ENCODE peak calls at places on chromosomes 3 and 15, in ten cellular contexts. F, A, J, Z, D, W, P, G, O and Q are unnamed samples.

GRCh38 chr3:138914870-138915502 is 32.0 kb downstream of the FOXL2 start:
- DNase-seq in F (peak; percentile 73), A (peak; percentile 37), J (peak; percentile 51), Z (no peak), D (no peak), W (no peak), P (peak; percentile 71), G (no peak), O (peak; percentile 59), Q (peak; percentile 57)

GRCh38 chr15:56871180-56871579 is 47.3 kb upstream of the TCF12 start:
- DNase-seq in F (peak; percentile 72), A (peak; percentile 70), J (no peak), Z (no peak), D (peak; percentile 34), W (no peak), P (peak; percentile 79), G (no peak), O (peak; percentile 77), Q (peak; percentile 55)

GRCh38 chr15:56040081-56041035 is 46.9 kb upstream of the NEDD4 start:
- DNase-seq in F (peak; percentile 98), A (peak; percentile 87), J (peak; percentile 81), Z (no peak), D (peak; percentile 80), W (peak; percentile 89), P (peak; percentile 95), G (no peak), O (peak; percentile 98), Q (peak; percentile 96)

GRCh38 chr3:112074006-112074405 is 12.2 kb upstream of the C3orf52 start:
- DNase-seq in F (peak; percentile 52), A (peak; percentile 60), J (no peak), Z (no peak), D (no peak), W (no peak), P (peak; percentile 28), G (no peak), O (no peak), Q (no peak)

GRCh38 chr3:101631397-101631796 is 45.5 kb downstream of the ZBTB11 start:
- DNase-seq in F (no peak), A (no peak), J (no peak), Z (no peak), D (no peak), W (no peak), P (no peak), G (peak; percentile 21), O (no peak), Q (no peak)

GRCh38 chr3:138850151-138850550 is 15.4 kb upstream of the PIK3CB start:
- DNase-seq in F (peak; percentile 27), A (no peak), J (no peak), Z (no peak), D (no peak), W (peak; percentile 28), P (peak; percentile 16), G (no peak), O (peak; percentile 45), Q (peak; percentile 8)

GRCh38 chr3:40961104-40961857 is 238.0 kb upstream of the CTNNB1 start:
- DNase-seq in F (no peak), A (no peak), J (no peak), Z (no peak), D (no peak), W (no peak), P (no peak), G (no peak), O (no peak), Q (no peak)

GRCh38 chr15:41967506-41968206 is 4.7 kb downstream of the EHD4 start:
- DNase-seq in F (peak; percentile 51), A (no peak), J (no peak), Z (no peak), D (no peak), W (peak; percentile 59), P (peak; percentile 57), G (no peak), O (no peak), Q (no peak)

GRCh38 chr15:74134387-74135027 is 4.1 kb downstream of the ISLR2 start:
- DNase-seq in F (peak; percentile 49), A (peak; percentile 16), J (no peak), Z (peak; percentile 81), D (no peak), W (peak; percentile 62), P (no peak), G (no peak), O (peak; percentile 50), Q (no peak)
- TF ChIP-seq CTCF in F (peak; percentile 50), A (peak; percentile 66), J (peak; percentile 73), Z (peak; percentile 39), D (peak; percentile 56), W (peak; percentile 19), P (peak; percentile 19), G (peak; percentile 23), O (peak; percentile 30), Q (no peak)

GRCh38 chr15:78434134-78434533 is 3.9 kb upstream of the IREB2 start:
- DNase-seq in F (no peak), A (no peak), J (no peak), Z (no peak), D (no peak), W (no peak), P (no peak), G (peak; percentile 55), O (no peak), Q (no peak)

GRCh38 chr15:78440375-78441373 is 2.7 kb downstream of the IREB2 start:
- DNase-seq in F (no peak), A (no peak), J (no peak), Z (no peak), D (no peak), W (no peak), P (no peak), G (no peak), O (no peak), Q (no peak)

GRCh38 chr15:78437762-78438594 is at the start of gene IREB2:
- DNase-seq in F (peak; percentile 97), A (peak; percentile 96), J (peak; percentile 94), Z (peak; percentile 97), D (peak; percentile 96), W (peak; percentile 98), P (peak; percentile 98), G (peak; percentile 99), O (peak; percentile 99), Q (peak; percentile 98)

GRCh38 chr15:78437107-78437761 is 782 bp upstream of the IREB2 start:
- DNase-seq in F (no peak), A (no peak), J (no peak), Z (no peak), D (no peak), W (no peak), P (no peak), G (no peak), O (no peak), Q (no peak)

DNA sequence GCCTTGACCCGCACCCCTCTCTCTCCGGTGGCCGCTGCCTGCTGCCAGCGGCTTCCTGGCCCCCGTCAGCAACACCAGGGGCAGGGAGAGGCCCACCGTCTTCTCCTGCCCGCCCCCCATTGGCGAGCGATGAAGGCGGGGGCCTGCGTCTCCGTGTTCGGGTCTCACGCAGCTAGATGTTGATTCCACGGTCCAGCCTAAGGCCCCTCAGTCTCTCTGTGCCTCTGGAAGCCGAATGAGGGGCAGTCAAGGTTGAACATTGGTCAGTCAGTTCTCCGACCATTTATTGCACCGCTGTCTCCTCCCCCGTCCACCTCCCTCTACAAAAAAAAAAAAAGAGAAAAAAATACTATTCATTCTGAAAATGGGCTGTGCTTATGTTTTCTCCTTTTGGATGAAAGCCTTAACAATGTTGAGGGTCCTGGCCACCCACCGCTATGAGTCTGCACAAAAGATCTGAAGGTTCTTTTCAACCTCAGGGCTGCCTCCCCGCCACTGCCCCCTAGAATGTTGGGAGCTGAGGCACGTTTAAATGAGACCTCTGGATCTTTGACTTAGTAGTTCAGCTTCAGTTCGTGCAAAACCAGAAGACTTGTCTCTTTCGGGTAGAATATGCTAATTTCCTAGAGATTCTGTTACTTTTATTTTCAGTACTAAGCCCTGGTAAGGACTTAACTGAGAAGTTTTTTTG is 724 bp downstream of the IREB2 start:
- DNase-seq in F (peak; percentile 24), A (no peak), J (no peak), Z (peak; percentile 56), D (no peak), W (peak; percentile 10), P (peak; percentile 30), G (no peak), O (peak; percentile 24), Q (peak; percentile 28)
- TF ChIP-seq CTCF in F (peak; percentile 42), A (peak; percentile 65), J (peak; percentile 53), Z (no peak), D (peak; percentile 41), W (no peak), P (peak; percentile 48), G (no peak), O (peak; percentile 27), Q (no peak)

GRCh38 chr15:35298509-35298908 is 213.4 kb upstream of the NANOGP8 start:
- DNase-seq in F (no peak), A (no peak), J (no peak), Z (no peak), D (no peak), W (no peak), P (no peak), G (no peak), O (no peak), Q (no peak)

GRCh38 chr15:35290301-35290721 is 205.2 kb upstream of the NANOGP8 start:
- DNase-seq in F (peak; percentile 75), A (no peak), J (no peak), Z (no peak), D (no peak), W (no peak), P (no peak), G (no peak), O (no peak), Q (no peak)

GRCh38 chr15:35289029-35289617 is 204.0 kb upstream of the NANOGP8 start:
- DNase-seq in F (peak; percentile 72), A (peak; percentile 60), J (no peak), Z (no peak), D (peak; percentile 39), W (peak; percentile 45), P (peak; percentile 80), G (no peak), O (peak; percentile 86), Q (peak; percentile 61)

GRCh38 chr15:35288580-35288979 is 203.5 kb upstream of the NANOGP8 start:
- DNase-seq in F (no peak), A (no peak), J (no peak), Z (no peak), D (no peak), W (no peak), P (no peak), G (no peak), O (no peak), Q (no peak)

GRCh38 chr15:35293353-35294130 is 208.4 kb upstream of the NANOGP8 start:
- DNase-seq in F (peak; percentile 47), A (peak; percentile 78), J (no peak), Z (no peak), D (no peak), W (no peak), P (peak; percentile 84), G (no peak), O (peak; percentile 70), Q (peak; percentile 68)
- TF ChIP-seq CTCF in F (no peak), A (peak; percentile 73), J (peak; percentile 9), Z (no peak), D (no peak), W (no peak), P (peak; percentile 45), G (no peak), O (peak; percentile 17), Q (peak; percentile 20)

GRCh38 chr3:45785626-45786150 is 10.6 kb downstream of the SLC6A20 start:
- DNase-seq in F (no peak), A (no peak), J (no peak), Z (no peak), D (no peak), W (no peak), P (no peak), G (peak; percentile 89), O (no peak), Q (no peak)

GRCh38 chr3:45782381-45782780 is 14.0 kb downstream of the SLC6A20 start:
- DNase-seq in F (no peak), A (no peak), J (no peak), Z (no peak), D (no peak), W (no peak), P (no peak), G (no peak), O (no peak), Q (no peak)

GRCh38 chr3:45781841-45782240 is 14.5 kb downstream of the SLC6A20 start:
- DNase-seq in F (no peak), A (no peak), J (no peak), Z (no peak), D (no peak), W (no peak), P (no peak), G (no peak), O (no peak), Q (no peak)

GRCh38 chr3:45781271-45781670 is 15.1 kb downstream of the SLC6A20 start:
- DNase-seq in F (no peak), A (no peak), J (no peak), Z (no peak), D (no peak), W (no peak), P (no peak), G (no peak), O (no peak), Q (no peak)

DNA sequence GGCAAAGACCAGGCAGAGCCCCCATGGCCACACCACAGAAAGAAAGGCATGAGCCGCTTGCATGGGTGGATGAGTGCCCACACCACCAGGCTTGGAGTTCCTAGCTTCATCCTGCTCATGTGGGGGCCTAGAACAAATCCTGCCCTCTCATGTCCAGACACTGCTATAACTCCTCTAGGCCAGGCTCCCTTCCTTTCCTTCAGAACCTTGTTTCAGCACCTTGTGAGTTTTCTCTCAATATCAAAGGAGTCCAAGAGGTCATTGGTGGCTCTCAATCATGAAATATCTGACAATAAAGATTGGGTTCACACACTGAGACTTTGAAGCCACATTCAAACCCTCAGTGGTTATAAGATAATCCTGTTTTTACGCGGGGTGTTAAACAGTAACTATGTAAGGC is 12.7 kb downstream of the SLC6A20 start:
- DNase-seq in F (no peak), A (no peak), J (no peak), Z (no peak), D (no peak), W (no peak), P (no peak), G (no peak), O (no peak), Q (no peak)
- TF ChIP-seq CTCF in F (no peak), A (no peak), J (no peak), Z (no peak), D (no peak), W (no peak), P (no peak), G (no peak), O (no peak), Q (no peak)